ENCODE peak calls at places on chromosomes 5 and 9, in eight cellular contexts. Y is HepG2; H is upper lobe of left lung; G is MM.1S; K is AG04450; O is transverse colon; W is A549; J is CD4-positive, alpha-beta T cell. X is an unnamed sample.

GRCh38 chr5:141835928-141836667 is 42.1 kb downstream of the PCDH1 start:
- DNase-seq in Y (no peak), H (no peak), G (no peak), K (no peak), O (no peak), W (no peak), J (no peak), X (no peak)

GRCh38 chr9:32864926-32865325 is 81.6 kb downstream of the TMEM215 start:
- DNase-seq in Y (no peak), H (no peak), G (no peak), K (no peak), O (no peak), W (no peak), J (no peak), X (no peak)

GRCh38 chr5:9480499-9480898 is 65.4 kb downstream of the SEMA5A start:
- DNase-seq in Y (no peak), H (no peak), G (no peak), K (no peak), O (no peak), W (no peak), J (no peak), X (no peak)

GRCh38 chr5:52007230-52007858 is 624.1 kb downstream of the ISL1 start:
- DNase-seq in Y (peak), H (no peak), G (peak), K (no peak), O (no peak), W (peak), J (no peak), X (peak)

GRCh38 chr9:120868676-120869359 is 8.2 kb downstream of the PHF19 start:
- DNase-seq in Y (no peak), H (peak), G (peak), K (peak), O (peak), W (peak), J (peak), X (peak)

GRCh38 chr9:106954974-106955850 is 92.2 kb downstream of the ZNF462 start:
- DNase-seq in Y (no peak), H (no peak), G (no peak), K (no peak), O (no peak), W (no peak), J (no peak), X (no peak)

GRCh38 chr5:177103523-177104253 is 17.0 kb downstream of the FGFR4 start:
- DNase-seq in Y (no peak), H (no peak), G (no peak), K (no peak), O (no peak), W (no peak), J (no peak), X (no peak)

GRCh38 chr5:1401681-1402096 is 43.6 kb downstream of the SLC6A3 start:
- DNase-seq in Y (no peak), H (no peak), G (no peak), K (no peak), O (no peak), W (no peak), J (no peak), X (no peak)

GRCh38 chr5:120457839-120458507 is 6.1 kb upstream of the PRR16 start:
- DNase-seq in Y (peak), H (no peak), G (peak), K (no peak), O (peak), W (no peak), J (peak), X (peak)

GRCh38 chr5:176680226-176680563 is 32.9 kb downstream of the TSPAN17 start:
- DNase-seq in Y (no peak), H (no peak), G (no peak), K (no peak), O (no peak), W (no peak), J (no peak), X (no peak)

GRCh38 chr9:14315754-14316573 is 2.0 kb upstream of the NFIB start:
- DNase-seq in Y (no peak), H (peak), G (no peak), K (no peak), O (peak), W (peak), J (no peak), X (no peak)

GRCh38 chr5:1161832-1162229 is 39.6 kb upstream of the SLC6A19 start:
- DNase-seq in Y (no peak), H (peak), G (no peak), K (no peak), O (peak), W (no peak), J (no peak), X (peak)

GRCh38 chr9:121566401-121567141 is 66.9 kb upstream of the GGTA1 start:
- DNase-seq in Y (no peak), H (peak), G (no peak), K (no peak), O (peak), W (no peak), J (no peak), X (peak)

GRCh38 chr9:124632077-124632621 is 125.0 kb upstream of the NR5A1 start:
- DNase-seq in Y (no peak), H (no peak), G (no peak), K (no peak), O (no peak), W (no peak), J (no peak), X (no peak)

GRCh38 chr9:98385751-98386150 is 130.3 kb upstream of the TBC1D2 start:
- DNase-seq in Y (no peak), H (no peak), G (no peak), K (no peak), O (no peak), W (no peak), J (no peak), X (no peak)

GRCh38 chr5:56311306-56311904 is 78.3 kb upstream of the ANKRD55 start:
- DNase-seq in Y (no peak), H (no peak), G (no peak), K (no peak), O (no peak), W (no peak), J (no peak), X (no peak)

GRCh38 chr5:72402381-72402890 is 82.3 kb downstream of the PTCD2 start:
- DNase-seq in Y (no peak), H (no peak), G (no peak), K (peak), O (no peak), W (peak), J (no peak), X (peak)

GRCh38 chr5:152592416-152592815 is 187.3 kb upstream of the NMUR2 start:
- DNase-seq in Y (no peak), H (no peak), G (no peak), K (no peak), O (no peak), W (no peak), J (no peak), X (peak)

DNA sequence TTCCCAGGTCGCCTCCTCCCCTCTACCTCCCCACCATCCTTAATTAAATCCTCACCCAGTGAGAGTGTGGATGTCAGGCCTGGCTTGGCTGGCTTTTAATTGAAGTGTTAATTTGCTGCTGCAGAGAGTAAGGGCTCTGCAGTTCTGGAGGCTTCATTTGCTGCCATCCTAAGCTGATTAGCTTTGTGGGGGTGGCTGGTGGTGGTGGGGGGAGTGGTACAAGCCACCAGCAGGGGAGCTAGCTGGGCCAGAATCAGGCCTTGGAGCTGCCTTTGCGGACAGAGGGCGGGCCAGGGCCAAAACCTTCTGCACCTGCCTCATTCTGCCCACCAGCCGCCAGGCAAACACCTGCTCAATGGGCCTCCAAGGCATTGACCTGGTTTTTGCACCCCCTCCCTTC is 26.8 kb upstream of the TIFAB start:
- DNase-seq in Y (no peak), H (no peak), G (no peak), K (no peak), O (no peak), W (no peak), J (no peak), X (no peak)
- TF ChIP-seq CTCF in Y (no peak), H (no peak), G (no peak), K (no peak), O (no peak), W (no peak), J (no peak), X (no peak)

DNA sequence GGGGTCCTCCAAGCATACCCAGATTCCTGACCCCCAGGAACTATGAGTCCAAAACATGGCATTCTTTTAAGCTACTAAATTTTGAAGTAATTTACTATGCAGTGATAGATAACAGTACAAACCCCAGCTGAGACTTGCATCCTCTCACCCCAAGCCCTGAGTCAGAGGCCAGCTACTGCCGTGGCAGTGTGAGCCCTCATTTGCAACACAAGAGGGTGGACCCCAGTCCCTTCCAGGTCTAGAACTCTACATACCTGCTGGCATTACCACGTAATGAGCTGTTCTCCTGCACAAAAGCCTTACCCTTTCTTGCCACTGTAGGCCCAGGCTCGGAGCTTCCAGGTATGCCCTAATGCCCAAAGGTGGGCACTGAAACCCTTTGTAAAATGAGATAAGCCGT is 108.6 kb upstream of the ERCC6L2 start:
- DNase-seq in Y (no peak), H (no peak), G (no peak), K (no peak), O (no peak), W (no peak), J (no peak), X (no peak)
- H3K27ac ChIP-seq in Y (no peak), H (no peak), G (no peak), K (no peak), O (no peak), W (no peak), J (no peak), X (no peak)

GRCh38 chr5:61366841-61367240 is 34.8 kb downstream of the ZSWIM6 start:
- DNase-seq in Y (no peak), H (no peak), G (no peak), K (no peak), O (no peak), W (no peak), J (no peak), X (no peak)

GRCh38 chr5:61357745-61358144 is 25.7 kb downstream of the ZSWIM6 start:
- DNase-seq in Y (peak), H (no peak), G (no peak), K (no peak), O (no peak), W (no peak), J (no peak), X (no peak)

GRCh38 chr5:61363715-61364114 is 31.7 kb downstream of the ZSWIM6 start:
- DNase-seq in Y (no peak), H (no peak), G (no peak), K (no peak), O (no peak), W (no peak), J (no peak), X (no peak)

GRCh38 chr5:61362796-61363364 is 30.8 kb downstream of the ZSWIM6 start:
- DNase-seq in Y (no peak), H (no peak), G (no peak), K (no peak), O (no peak), W (no peak), J (no peak), X (no peak)
- TF ChIP-seq CTCF in Y (peak), H (no peak), G (peak), K (peak), O (no peak), W (no peak), J (no peak), X (no peak)

GRCh38 chr5:173454381-173454763 is 126.2 kb upstream of the STC2 start:
- DNase-seq in Y (peak), H (no peak), G (no peak), K (peak), O (no peak), W (peak), J (no peak), X (peak)
- H3K27ac ChIP-seq in Y (no peak), H (peak), G (no peak), K (peak), O (peak), W (peak), J (no peak), X (peak)

GRCh38 chr5:7246312-7246711 is 149.6 kb upstream of the ADCY2 start:
- DNase-seq in Y (no peak), H (no peak), G (no peak), K (no peak), O (no peak), W (no peak), J (no peak), X (no peak)
- TF ChIP-seq CTCF in Y (no peak), H (no peak), G (no peak), K (no peak), O (no peak), W (no peak), J (no peak), X (no peak)

DNA sequence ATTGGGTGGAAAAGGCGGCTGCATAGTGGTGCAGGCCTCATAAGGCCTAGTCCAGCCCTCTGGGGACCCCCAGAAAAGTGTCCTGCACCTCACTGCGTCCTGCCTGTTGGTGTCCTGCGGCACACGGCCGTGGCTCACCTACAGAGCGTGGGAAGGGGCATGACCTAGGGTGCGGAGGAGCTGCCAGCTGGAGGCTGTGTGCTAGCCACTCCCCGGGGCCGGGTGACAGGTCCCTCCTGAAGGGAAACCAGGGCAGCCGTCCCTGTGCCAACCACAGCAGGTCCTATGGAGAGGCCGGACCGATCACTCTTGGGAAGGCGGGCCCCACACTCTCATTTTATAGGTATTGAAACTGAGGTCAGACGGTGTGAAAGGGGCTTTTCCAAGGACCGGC is 150.7 kb downstream of the RXRA start:
- DNase-seq in Y (no peak), H (no peak), G (no peak), K (no peak), O (no peak), W (no peak), J (no peak), X (no peak)
- H3K27ac ChIP-seq in Y (no peak), H (no peak), G (no peak), K (no peak), O (no peak), W (no peak), J (no peak), X (no peak)

DNA sequence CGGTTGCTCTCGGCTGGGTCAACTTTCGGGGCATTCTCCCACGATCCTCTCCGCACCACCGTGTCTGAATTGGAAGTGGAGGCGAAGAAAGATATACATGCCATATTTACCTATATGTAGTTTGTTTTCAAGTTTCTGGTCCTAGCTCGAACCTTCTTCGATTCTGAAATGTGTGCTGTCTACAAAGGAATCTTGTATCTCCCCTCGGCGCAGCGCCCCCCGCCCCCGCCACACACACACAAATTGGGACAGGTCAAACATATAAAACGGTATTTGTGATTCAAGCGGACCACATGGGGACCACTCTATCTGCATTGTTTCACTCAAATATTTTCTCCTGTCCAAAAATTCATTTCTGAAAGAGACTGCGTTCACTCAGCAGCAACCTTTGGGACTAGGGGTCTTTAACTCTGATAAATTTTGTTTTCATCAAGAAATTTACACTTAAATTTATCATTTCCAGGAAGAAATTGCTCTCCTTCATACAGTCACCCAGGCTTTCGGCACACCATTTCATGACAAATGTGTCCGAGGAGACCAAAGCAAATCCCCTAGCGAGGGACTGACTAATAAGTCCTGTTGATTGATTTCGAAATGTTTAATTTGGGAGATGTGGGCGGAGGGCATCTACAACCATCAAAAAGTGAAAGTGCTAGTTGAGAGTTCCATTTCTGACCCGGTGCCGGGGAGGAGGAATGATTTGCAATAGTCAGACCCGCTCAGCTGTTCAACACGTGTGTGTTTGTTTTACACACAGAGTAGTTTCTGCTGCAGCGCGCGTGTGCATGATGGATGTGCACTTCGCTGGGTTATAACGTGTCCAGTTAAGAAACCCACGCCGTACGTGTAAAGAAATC is 1.1 kb upstream of the NR4A3 start:
- DNase-seq in Y (peak), H (peak), G (peak), K (peak), O (peak), W (peak), J (peak), X (peak)
- TF ChIP-seq CTCF in Y (no peak), H (no peak), G (no peak), K (peak), O (no peak), W (peak), J (no peak), X (peak)

GRCh38 chr9:86369810-86370209 is 15.6 kb upstream of the TUT7 start:
- DNase-seq in Y (no peak), H (no peak), G (no peak), K (no peak), O (no peak), W (no peak), J (no peak), X (no peak)
- H3K27ac ChIP-seq in Y (no peak), H (no peak), G (no peak), K (no peak), O (no peak), W (no peak), J (no peak), X (no peak)